ENCODE peak calls at places on chromosome 20, in eight cellular contexts. H is astrocyte of the cerebellum; G is fibroblast of pulmonary artery; Z is CD8-positive, alpha-beta T cell; Q is suprapubic skin; L is lower lobe of right lung; D is adrenal gland; F is testis. I is an unnamed sample.

GRCh38 chr20:2054911-2055310 is 46.7 kb upstream of the STK35 start:
- DNase-seq in H (no peak), G (no peak), Z (no peak), Q (no peak), L (no peak), D (no peak), F (no peak), I (no peak)

GRCh38 chr20:39253051-39253682 is 291.0 kb downstream of the DHX35 start:
- DNase-seq in H (no peak), G (no peak), Z (no peak), Q (no peak), L (no peak), D (no peak), F (no peak), I (no peak)

GRCh38 chr20:53157443-53158408 is 185.6 kb downstream of the TSHZ2 start:
- DNase-seq in H (peak; percentile 2), G (peak; percentile 58), Z (peak; percentile 2), Q (peak; percentile 62), L (peak; percentile 54), D (peak; percentile 62), F (peak; percentile 73), I (peak; percentile 50)

GRCh38 chr20:48820649-48820973 is 7.2 kb downstream of the PREX1 start:
- DNase-seq in H (no peak), G (no peak), Z (no peak), Q (no peak), L (no peak), D (no peak), F (no peak), I (no peak)

GRCh38 chr20:6764619-6765018 is 2.9 kb upstream of the BMP2 start:
- DNase-seq in H (no peak), G (no peak), Z (no peak), Q (no peak), L (no peak), D (no peak), F (no peak), I (no peak)

GRCh38 chr20:51497542-51498467 is 44.7 kb downstream of the NFATC2 start:
- DNase-seq in H (no peak), G (peak; percentile 23), Z (peak; percentile 22), Q (no peak), L (peak; percentile 55), D (peak; percentile 76), F (peak; percentile 26), I (no peak)

GRCh38 chr20:61753196-61753942 is 312.3 kb downstream of the TAF4 start:
- DNase-seq in H (peak; percentile 57), G (peak; percentile 17), Z (no peak), Q (no peak), L (peak; percentile 8), D (no peak), F (no peak), I (peak; percentile 62)

GRCh38 chr20:25195962-25196700 is 619 bp downstream of the ENTPD6 start:
- DNase-seq in H (no peak), G (no peak), Z (no peak), Q (peak; percentile 80), L (peak; percentile 70), D (peak; percentile 71), F (peak; percentile 52), I (peak; percentile 12)

GRCh38 chr20:18739785-18740184 is 73.8 kb upstream of the SCP2D1 start:
- DNase-seq in H (no peak), G (peak; percentile 81), Z (no peak), Q (no peak), L (no peak), D (peak; percentile 62), F (peak; percentile 80), I (peak; percentile 98)

GRCh38 chr20:18738888-18739287 is 74.7 kb upstream of the SCP2D1 start:
- DNase-seq in H (no peak), G (no peak), Z (no peak), Q (no peak), L (no peak), D (no peak), F (no peak), I (no peak)

GRCh38 chr20:18734525-18735189 is 78.9 kb upstream of the SCP2D1 start:
- DNase-seq in H (no peak), G (no peak), Z (no peak), Q (no peak), L (no peak), D (no peak), F (no peak), I (no peak)

GRCh38 chr20:18738055-18738454 is 75.5 kb upstream of the SCP2D1 start:
- DNase-seq in H (no peak), G (peak; percentile 29), Z (no peak), Q (no peak), L (peak; percentile 65), D (no peak), F (no peak), I (peak; percentile 96)

DNA sequence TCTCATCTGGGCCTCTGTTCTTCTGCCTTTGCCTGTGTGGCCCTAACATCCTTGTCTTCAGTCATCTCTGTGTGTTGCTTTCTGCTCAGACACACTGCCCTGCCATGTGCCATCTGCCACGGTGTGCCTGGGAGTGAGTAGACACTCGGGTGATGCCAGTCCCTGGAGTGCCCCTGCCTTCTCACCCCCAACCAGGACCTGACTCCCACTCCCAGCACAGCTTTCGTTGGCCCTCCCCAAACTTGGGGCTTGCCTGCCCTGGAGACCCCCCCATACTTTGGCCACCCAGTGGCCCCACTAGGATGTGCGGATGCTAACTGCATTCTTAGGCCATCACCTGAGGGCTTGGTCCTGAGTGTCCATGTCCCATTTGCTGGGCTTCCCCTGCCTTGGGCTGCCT is 76.4 kb upstream of the SCP2D1 start:
- DNase-seq in H (no peak), G (no peak), Z (no peak), Q (no peak), L (no peak), D (no peak), F (no peak), I (no peak)
- TF ChIP-seq CTCF in H (no peak), G (no peak), Z (no peak), Q (no peak), L (no peak), D (no peak), F (no peak), I (no peak)

GRCh38 chr20:57716202-57716601 is 6.4 kb upstream of the PMEPA1 start:
- DNase-seq in H (peak; percentile 48), G (peak; percentile 34), Z (no peak), Q (no peak), L (no peak), D (no peak), F (no peak), I (peak; percentile 40)

GRCh38 chr20:57719951-57720350 is 10.1 kb upstream of the PMEPA1 start:
- DNase-seq in H (no peak), G (no peak), Z (no peak), Q (no peak), L (no peak), D (no peak), F (no peak), I (no peak)

GRCh38 chr20:57716893-57717292 is 7.1 kb upstream of the PMEPA1 start:
- DNase-seq in H (no peak), G (no peak), Z (no peak), Q (no peak), L (no peak), D (no peak), F (no peak), I (no peak)

GRCh38 chr20:57717797-57718196 is 8.0 kb upstream of the PMEPA1 start:
- DNase-seq in H (no peak), G (no peak), Z (no peak), Q (no peak), L (no peak), D (no peak), F (no peak), I (no peak)

GRCh38 chr20:57718490-57719009 is 8.7 kb upstream of the PMEPA1 start:
- DNase-seq in H (peak; percentile 94), G (peak; percentile 97), Z (peak; percentile 78), Q (peak; percentile 98), L (peak; percentile 97), D (peak; percentile 99), F (peak; percentile 100), I (peak; percentile 97)
- H3K4me3 ChIP-seq in H (peak overlapping the region; percentile 31), G (peak overlapping the region; percentile 31), Z (peak overlapping the region; percentile 55), Q (peak overlapping the region; percentile 39), L (peak overlapping the region; percentile 47), D (no peak overlapping the region), F (no peak overlapping the region), I (peak overlapping the region; percentile 50)

GRCh38 chr20:46090095-46090388 is 280 bp upstream of the NCOA5 start:
- DNase-seq in H (no peak), G (no peak), Z (no peak), Q (no peak), L (no peak), D (no peak), F (no peak), I (no peak)

GRCh38 chr20:46089076-46089337 is 755 bp downstream of the NCOA5 start:
- DNase-seq in H (no peak), G (no peak), Z (no peak), Q (no peak), L (no peak), D (no peak), F (no peak), I (peak; percentile 41)

GRCh38 chr20:46088409-46089075 is 1.2 kb downstream of the NCOA5 start:
- DNase-seq in H (no peak), G (peak; percentile 11), Z (no peak), Q (no peak), L (no peak), D (no peak), F (no peak), I (peak; percentile 36)

GRCh38 chr20:46087161-46087560 is 2.6 kb downstream of the NCOA5 start:
- DNase-seq in H (no peak), G (peak; percentile 39), Z (no peak), Q (no peak), L (no peak), D (no peak), F (no peak), I (peak; percentile 32)

DNA sequence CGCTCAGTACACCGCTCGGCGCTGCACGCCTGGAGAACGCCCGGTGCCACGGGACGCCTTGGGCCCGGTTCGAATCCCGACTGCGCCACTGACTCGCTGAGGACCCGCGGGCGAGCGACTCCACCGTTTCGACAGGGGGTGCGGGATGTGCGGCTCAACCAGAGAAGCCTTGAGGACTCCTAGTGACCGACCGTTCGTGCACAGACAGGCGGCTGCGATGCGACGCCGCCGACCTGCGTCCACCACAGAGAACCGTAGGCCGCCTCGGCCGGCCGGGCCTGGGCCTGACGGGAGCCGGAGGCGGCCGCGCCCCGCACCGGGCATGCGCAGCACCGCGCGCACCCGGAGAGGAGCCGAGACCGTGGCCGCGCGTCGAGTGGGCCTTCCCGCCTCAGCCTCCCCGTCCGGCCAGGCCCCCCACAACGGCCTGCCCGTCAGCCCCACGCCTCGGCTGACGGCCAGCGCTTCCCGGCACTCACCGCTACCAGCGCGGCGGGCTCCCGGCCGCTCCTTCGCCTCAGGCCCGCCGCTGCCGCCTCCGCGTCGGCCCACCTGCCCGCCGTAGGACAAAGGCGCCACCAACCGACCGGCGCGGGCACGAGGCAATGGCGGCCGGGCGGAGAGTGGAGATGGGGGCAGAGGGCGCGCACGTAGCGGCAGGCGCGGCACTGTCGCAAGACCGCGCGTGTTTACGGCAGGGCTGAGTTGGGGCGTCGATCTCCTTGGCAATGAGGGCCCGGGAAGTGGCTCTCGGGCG is at the start of gene NCOA5:
- DNase-seq in H (peak; percentile 85), G (peak; percentile 97), Z (peak; percentile 91), Q (peak; percentile 95), L (peak; percentile 98), D (peak; percentile 97), F (peak; percentile 98), I (peak; percentile 96)
- TF ChIP-seq CTCF in H (no peak), G (no peak), Z (no peak), Q (no peak), L (peak; percentile 34), D (no peak), F (peak; percentile 18), I (no peak)

DNA sequence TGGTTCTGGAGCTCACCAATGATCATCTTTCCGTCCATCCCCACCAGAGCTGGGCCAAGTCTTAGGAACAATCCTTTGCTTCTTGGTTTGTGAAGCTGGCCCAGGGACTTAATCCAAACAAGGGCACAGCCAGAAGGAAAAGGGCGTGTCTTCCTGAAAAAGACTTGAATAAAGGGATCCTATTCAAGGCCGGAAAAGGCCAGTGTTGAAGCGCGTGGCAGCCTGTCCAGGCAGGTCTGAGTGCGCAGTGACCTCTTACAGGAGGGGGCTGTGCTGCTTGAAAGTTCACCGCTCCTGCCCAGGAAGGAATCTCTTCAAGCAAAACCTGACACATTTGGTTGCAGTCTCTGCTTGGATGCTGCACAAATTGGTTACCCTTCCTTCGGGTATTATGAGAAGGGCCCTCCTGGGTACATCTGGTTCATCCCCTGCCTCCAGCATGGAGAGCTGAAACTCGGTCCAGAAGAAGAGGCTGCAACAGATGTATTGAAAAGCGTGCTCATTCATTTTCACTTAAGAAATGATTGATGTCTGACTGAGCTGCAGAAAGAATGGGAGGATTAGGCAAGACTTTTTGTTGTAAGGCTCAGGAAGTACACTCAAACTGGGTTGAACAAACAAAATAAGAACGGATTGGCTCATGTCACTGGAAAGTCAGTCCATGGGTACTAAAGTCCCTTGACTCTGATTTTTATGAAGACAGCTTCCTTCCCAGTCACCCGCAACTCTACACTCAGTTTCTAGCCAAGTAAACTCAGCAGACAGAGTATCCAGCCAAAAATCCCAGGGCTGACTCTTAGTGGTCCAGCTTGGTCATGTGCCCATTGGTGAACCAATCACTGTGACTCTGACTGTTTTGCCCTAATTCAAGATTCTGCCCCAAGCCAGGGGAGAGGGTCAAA is 136.3 kb downstream of the TFAP2C start:
- DNase-seq in H (no peak), G (no peak), Z (no peak), Q (no peak), L (no peak), D (no peak), F (no peak), I (no peak)
- H3K4me3 ChIP-seq in H (no peak overlapping the region), G (no peak overlapping the region), Z (no peak overlapping the region), Q (no peak overlapping the region), L (no peak overlapping the region), D (no peak overlapping the region), F (no peak overlapping the region), I (no peak overlapping the region)